ENCODE peak calls at places on chromosomes 5 and 9, in ten cellular contexts. O is lung; X is A549; N is PC-9; D is coronary artery; H is tibial artery; M is heart left ventricle; A is uterus; K is A673; E is CD4-positive, alpha-beta T cell. F is an unnamed sample.

GRCh38 chr5:74516217-74516636 is 124.3 kb downstream of the ENC1 start:
- DNase-seq in D (no peak), A (no peak), O (no peak), K (no peak), E (no peak), X (no peak), N (no peak), M (peak), H (no peak), F (no peak)

GRCh38 chr5:6543830-6544560 is 88.8 kb downstream of the NSUN2 start:
- DNase-seq in H (no peak), O (no peak), A (no peak), M (no peak), N (no peak), X (no peak), K (no peak), E (no peak), D (peak), F (no peak)

GRCh38 chr5:173457482-173457881 is 129.3 kb upstream of the STC2 start:
- DNase-seq in O (no peak), D (no peak), A (no peak), N (no peak), M (peak), E (no peak), X (no peak), H (peak), K (no peak), F (no peak)

GRCh38 chr5:28404363-28405071 is 1366.1 kb upstream of the CDH9 start:
- DNase-seq in O (no peak), N (no peak), E (no peak), X (no peak), A (no peak), D (no peak), H (no peak), K (no peak), M (no peak), F (no peak)

GRCh38 chr9:38003946-38004808 is 64.8 kb downstream of the SHB start:
- DNase-seq in H (no peak), K (no peak), X (no peak), M (no peak), N (no peak), D (no peak), E (no peak), O (no peak), A (no peak), F (no peak)

GRCh38 chr9:106888992-106889631 is 26.1 kb downstream of the ZNF462 start:
- DNase-seq in X (no peak), N (no peak), A (no peak), E (no peak), H (no peak), D (no peak), O (no peak), M (no peak), K (no peak), F (no peak)

GRCh38 chr5:120463991-120464626 is at the start of gene PRR16:
- DNase-seq in M (peak), D (peak), H (peak), N (peak), E (no peak), X (peak), A (peak), K (peak), O (no peak), F (no peak)

GRCh38 chr5:13316191-13316590 is 628.3 kb downstream of the DNAH5 start:
- DNase-seq in D (no peak), M (no peak), K (no peak), A (no peak), N (no peak), X (no peak), E (no peak), H (no peak), O (no peak), F (no peak)

GRCh38 chr9:124291801-124292396 is 34.1 kb downstream of the NEK6 start:
- DNase-seq in O (no peak), K (peak), D (no peak), X (no peak), A (no peak), M (peak), N (peak), E (no peak), H (peak), F (no peak)

GRCh38 chr5:421901-422300 is 21.1 kb upstream of the EXOC3 start:
- DNase-seq in O (no peak), X (no peak), A (no peak), K (no peak), N (no peak), M (no peak), E (no peak), H (peak), D (no peak), F (no peak)

GRCh38 chr9:134622896-134623407 is 18.7 kb upstream of the COL5A1 start:
- DNase-seq in A (peak), E (no peak), H (peak), O (no peak), N (no peak), X (no peak), M (no peak), D (no peak), K (no peak), F (no peak)

GRCh38 chr9:137975936-137976565 is 98.5 kb downstream of the CACNA1B start:
- DNase-seq in X (no peak), E (no peak), M (no peak), A (no peak), O (no peak), D (no peak), H (peak), N (no peak), K (no peak), F (no peak)

GRCh38 chr5:44952376-44952775 is 143.6 kb downstream of the MRPS30 start:
- DNase-seq in E (no peak), D (no peak), O (no peak), A (no peak), H (no peak), N (peak), M (no peak), X (peak), K (peak), F (no peak)

GRCh38 chr5:11387382-11387781 is 516.9 kb downstream of the CTNND2 start:
- DNase-seq in H (no peak), M (no peak), D (no peak), A (no peak), N (no peak), X (no peak), O (no peak), K (no peak), E (no peak), F (no peak)

GRCh38 chr9:125683486-125683885 is 23.5 kb downstream of the MAPKAP1 start:
- DNase-seq in X (no peak), H (no peak), K (no peak), M (no peak), O (no peak), D (no peak), E (no peak), A (no peak), N (no peak), F (no peak)

GRCh38 chr5:44372028-44372427 is 17.2 kb downstream of the FGF10 start:
- DNase-seq in A (no peak), O (no peak), X (no peak), N (no peak), E (no peak), D (no peak), M (no peak), K (no peak), H (no peak), F (no peak)

GRCh38 chr9:78026416-78026815 is 5.2 kb downstream of the GNAQ start:
- DNase-seq in M (no peak), X (no peak), N (no peak), K (no peak), O (no peak), E (no peak), H (no peak), D (no peak), A (no peak), F (no peak)

GRCh38 chr5:71969464-71969863 is 137.8 kb upstream of the MAP1B start:
- DNase-seq in N (no peak), O (no peak), D (no peak), E (no peak), H (no peak), A (no peak), K (no peak), X (no peak), M (no peak), F (no peak)

GRCh38 chr9:2722715-2723114 is 5.4 kb downstream of the KCNV2 start:
- DNase-seq in O (no peak), H (no peak), N (no peak), K (no peak), E (no peak), X (no peak), M (no peak), D (no peak), A (no peak), F (no peak)

GRCh38 chr9:104774831-104775573 is 11.1 kb downstream of the NIPSNAP3B start:
- DNase-seq in X (no peak), E (no peak), D (no peak), O (no peak), H (no peak), M (no peak), N (no peak), A (no peak), K (no peak), F (no peak)

GRCh38 chr5:57937501-57937900 is 454.9 kb upstream of the ACTBL2 start:
- DNase-seq in O (no peak), K (no peak), M (no peak), A (no peak), E (no peak), H (no peak), N (no peak), X (no peak), D (no peak), F (no peak)

GRCh38 chr5:133454442-133454841 is 157.9 kb downstream of the FSTL4 start:
- DNase-seq in E (no peak), M (no peak), K (no peak), N (no peak), X (no peak), D (peak), H (no peak), A (no peak), O (no peak), F (no peak)

GRCh38 chr9:31467086-31467485 is 917.4 kb upstream of the ACO1 start:
- DNase-seq in M (no peak), O (no peak), E (no peak), A (no peak), H (no peak), X (no peak), K (no peak), N (no peak), D (no peak), F (no peak)

GRCh38 chr5:76325326-76325725 is 77.8 kb upstream of the IQGAP2 start:
- DNase-seq in M (no peak), X (no peak), K (no peak), N (no peak), D (no peak), E (no peak), H (no peak), A (no peak), O (no peak), F (no peak)

GRCh38 chr5:172642926-172643325 is 1.9 kb downstream of the NEURL1B start:
- DNase-seq in O (no peak), N (no peak), X (no peak), H (no peak), M (peak), E (no peak), D (no peak), A (no peak), K (no peak), F (no peak)

GRCh38 chr5:172638209-172638768 is 2.8 kb upstream of the NEURL1B start:
- DNase-seq in K (no peak), D (no peak), M (no peak), H (peak), A (no peak), X (no peak), N (no peak), E (no peak), O (no peak), F (no peak)

GRCh38 chr9:136303825-136304416 is at the start of gene CCDC187:
- DNase-seq in D (no peak), E (no peak), K (no peak), H (no peak), N (no peak), A (no peak), M (no peak), O (no peak), X (no peak), F (no peak)

GRCh38 chr5:150219142-150219541 is 29.3 kb downstream of the SLC6A7 start:
- DNase-seq in M (no peak), N (no peak), E (no peak), X (no peak), H (no peak), O (no peak), D (no peak), A (no peak), K (no peak), F (no peak)

DNA sequence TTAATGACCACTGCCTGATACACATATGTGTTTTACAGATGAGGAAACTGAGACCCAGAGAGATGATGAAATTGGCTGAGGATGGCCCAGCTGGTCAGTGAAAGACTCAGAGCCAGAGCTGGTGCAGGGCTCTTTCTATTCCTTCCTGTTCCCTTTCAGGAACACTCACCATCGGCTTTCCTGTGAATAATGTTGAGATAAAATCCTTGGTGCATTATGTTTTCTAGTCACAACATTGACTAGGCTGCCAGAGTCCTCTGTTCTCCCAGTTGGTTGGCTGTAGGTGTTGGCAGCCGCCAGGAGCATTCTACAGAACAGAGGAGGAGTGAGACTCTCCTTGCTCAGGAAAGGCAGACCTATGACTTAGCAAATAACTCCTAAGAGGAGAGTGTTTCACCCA is 14.8 kb downstream of the TGFBI start:
- DNase-seq in X (no peak), K (no peak), N (no peak), O (no peak), A (no peak), D (no peak), M (no peak), E (no peak), H (peak), F (no peak)
- H3K27ac ChIP-seq in X (peak), K (no peak), N (no peak), O (no peak), A (no peak), D (peak), M (no peak), E (no peak), H (no peak), F (no peak)

DNA sequence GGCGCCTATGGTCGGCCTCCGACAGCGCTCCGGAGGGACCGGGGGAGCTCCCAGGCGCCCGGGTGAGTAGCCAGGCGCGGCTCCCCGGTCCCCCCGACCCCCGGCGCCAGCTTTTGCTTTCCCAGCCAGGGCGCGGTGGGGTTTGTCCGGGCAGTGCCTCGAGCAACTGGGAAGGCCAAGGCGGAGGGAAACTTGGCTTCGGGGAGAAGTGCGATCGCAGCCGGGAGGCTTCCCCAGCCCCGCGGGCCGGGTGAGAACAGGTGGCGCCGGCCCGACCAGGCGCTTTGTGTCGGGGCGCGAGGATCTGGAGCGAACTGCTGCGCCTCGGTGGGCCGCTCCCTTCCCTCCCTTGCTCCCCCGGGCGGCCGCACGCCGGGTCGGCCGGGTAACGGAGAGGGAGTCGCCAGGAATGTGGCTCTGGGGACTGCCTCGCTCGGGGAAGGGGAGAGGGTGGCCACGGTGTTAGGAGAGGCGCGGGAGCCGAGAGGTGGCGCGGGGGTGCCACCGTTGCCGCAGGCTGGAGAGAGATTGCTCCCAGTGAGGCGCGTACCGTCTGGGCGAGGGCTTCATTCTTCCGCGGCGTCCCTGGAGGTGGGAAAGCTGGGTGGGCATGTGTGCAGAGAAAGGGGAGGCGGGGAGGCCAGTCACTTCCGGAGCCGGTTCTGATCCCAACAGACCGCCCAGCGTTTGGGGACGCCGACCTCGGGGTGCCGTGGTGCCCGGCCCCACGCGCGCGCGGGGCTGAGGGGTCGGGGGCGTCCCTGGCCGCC is 564 bp downstream of the DAPK1 start:
- DNase-seq in X (peak), E (no peak), M (peak), D (no peak), O (peak), K (peak), N (peak), A (peak), H (peak), F (no peak)
- TF ChIP-seq CTCF in X (no peak), E (no peak), M (peak), D (no peak), O (no peak), K (peak), N (peak), A (peak), H (no peak), F (no peak)

DNA sequence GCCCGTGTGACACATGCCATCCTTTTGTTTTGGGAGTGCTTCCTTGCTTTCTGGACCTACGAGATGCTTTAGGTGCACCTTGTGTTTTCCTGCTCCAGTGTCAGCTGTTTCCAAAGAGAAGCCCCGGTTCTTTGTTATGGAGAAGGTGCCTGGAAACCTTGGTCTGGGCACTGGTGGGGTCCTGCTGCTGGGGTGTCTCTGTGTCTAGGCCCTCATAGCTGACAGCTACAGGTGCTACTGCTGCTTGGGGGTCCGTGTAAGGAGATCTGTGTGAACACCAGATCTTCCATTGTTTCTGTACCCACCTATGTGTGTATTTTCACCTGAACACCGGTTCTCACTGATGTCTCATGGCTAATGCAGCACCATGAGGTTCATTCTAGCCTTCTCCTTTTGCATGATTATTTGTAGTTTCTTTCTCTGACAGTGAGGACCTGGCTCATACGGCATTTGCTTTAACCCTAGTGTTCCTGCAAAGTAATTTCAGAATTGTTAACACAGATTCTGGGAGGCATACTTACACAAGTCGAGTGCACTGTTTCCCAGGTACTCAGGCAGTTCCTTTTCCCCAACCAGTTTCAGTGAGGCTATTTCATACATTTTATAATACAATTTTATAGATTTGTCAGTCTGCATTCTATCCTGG is 13.2 kb upstream of the FAM120AOS start:
- DNase-seq in E (no peak), N (no peak), A (no peak), X (no peak), O (no peak), M (no peak), K (no peak), D (no peak), H (no peak), F (no peak)
- H3K27ac ChIP-seq in E (no peak), N (peak), A (no peak), X (peak), O (peak), M (no peak), K (no peak), D (no peak), H (no peak), F (no peak)

GRCh38 chr5:16737173-16737572 is 120.4 kb upstream of the RETREG1 start:
- DNase-seq in A (no peak), H (no peak), N (no peak), D (no peak), O (no peak), X (no peak), K (no peak), E (no peak), M (no peak), F (no peak)
- TF ChIP-seq CTCF in A (no peak), H (no peak), N (no peak), D (no peak), O (no peak), X (no peak), K (no peak), E (no peak), M (no peak), F (no peak)

DNA sequence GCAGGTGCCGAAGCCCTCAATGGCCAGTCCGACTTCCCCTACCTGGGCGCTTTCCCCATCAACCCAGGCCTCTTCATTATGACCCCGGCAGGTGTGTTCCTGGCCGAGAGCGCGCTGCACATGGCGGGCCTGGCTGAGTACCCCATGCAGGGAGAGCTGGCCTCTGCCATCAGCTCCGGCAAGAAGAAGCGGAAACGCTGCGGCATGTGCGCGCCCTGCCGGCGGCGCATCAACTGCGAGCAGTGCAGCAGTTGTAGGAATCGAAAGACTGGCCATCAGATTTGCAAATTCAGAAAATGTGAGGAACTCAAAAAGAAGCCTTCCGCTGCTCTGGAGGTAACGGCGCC is 32.9 kb downstream of the CXXC5 start:
- DNase-seq in H (no peak), O (no peak), A (no peak), M (no peak), D (no peak), K (no peak), N (no peak), E (no peak), X (no peak), F (no peak)
- H3K27ac ChIP-seq in H (no peak), O (no peak), A (no peak), M (no peak), D (no peak), K (no peak), N (no peak), E (no peak), X (no peak), F (no peak)

DNA sequence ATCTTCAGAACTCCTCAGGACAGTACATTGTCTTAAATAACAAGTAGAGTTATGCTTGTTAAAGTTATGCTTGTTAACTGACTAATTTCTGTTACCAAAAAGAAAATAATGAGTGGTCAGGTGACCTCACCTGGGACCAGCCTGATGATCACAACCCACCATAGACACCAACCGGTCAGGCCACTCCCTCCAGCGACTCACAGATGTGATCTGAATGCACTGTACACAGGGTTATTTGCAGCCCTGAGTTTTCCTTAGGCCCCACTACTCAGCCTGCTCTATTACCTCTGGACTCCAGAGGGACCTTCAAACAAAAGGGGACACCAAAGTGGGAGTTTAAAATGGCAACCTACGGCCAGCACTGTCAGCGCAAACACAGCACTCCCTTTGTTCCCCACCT is 55.3 kb downstream of the ARSB start:
- DNase-seq in O (no peak), K (no peak), X (no peak), D (no peak), N (no peak), E (no peak), A (no peak), M (no peak), H (no peak), F (no peak)
- TF ChIP-seq CTCF in O (no peak), K (no peak), X (no peak), D (no peak), N (no peak), E (no peak), A (no peak), M (no peak), H (no peak), F (no peak)